ENCODE peak calls at places on chromosome 6, in four cellular contexts. B is C1 segment of cervical spinal cord; Y is myocyte; W is stimulated activated CD8-positive, alpha-beta memory T cell treated with anti-CD3 and anti-CD28 coated beads, Interleukin-12 subunit alpha, Interleukin-12 subunit beta, amount 100 ng/mL, for 1 hour. X is an unnamed sample.

GRCh38 chr6:163841326-163841725 is 426.8 kb downstream of the QKI start:
- DNase-seq in B (no peak), Y (no peak), W (no peak), X (no peak)

GRCh38 chr6:4297348-4297747 is 162.0 kb upstream of the ECI2 start:
- DNase-seq in B (no peak), Y (peak; percentile 60), W (no peak), X (no peak)

GRCh38 chr6:46263709-46264091 is 92.9 kb upstream of the ENPP5 start:
- DNase-seq in B (no peak), Y (peak; percentile 74), W (no peak), X (no peak)

GRCh38 chr6:11277275-11278206 is 45.1 kb upstream of the NEDD9 start:
- DNase-seq in B (no peak), Y (peak; percentile 38), W (no peak), X (no peak)

GRCh38 chr6:24489881-24490280 is 503 bp upstream of the GPLD1 start:
- DNase-seq in B (no peak), Y (no peak), W (no peak), X (no peak)

GRCh38 chr6:21728141-21728540 is 134.6 kb downstream of the SOX4 start:
- DNase-seq in B (no peak), Y (no peak), W (no peak), X (no peak)

GRCh38 chr6:152356659-152357058 is 280.5 kb downstream of the SYNE1 start:
- DNase-seq in B (no peak), Y (peak; percentile 23), W (no peak), X (peak; percentile 23)

GRCh38 chr6:7148100-7148822 is 40.5 kb downstream of the RREB1 start:
- DNase-seq in B (no peak), Y (no peak), W (no peak), X (no peak)

GRCh38 chr6:156013155-156013554 is 557.5 kb upstream of the NOX3 start:
- DNase-seq in B (no peak), Y (no peak), W (no peak), X (no peak)

GRCh38 chr6:170177383-170178265 is 113.3 kb downstream of the DLL1 start:
- DNase-seq in B (no peak), Y (no peak), W (no peak), X (no peak)

GRCh38 chr6:41100871-41101287 is 28.1 kb downstream of the NFYA start:
- DNase-seq in B (no peak), Y (no peak), W (no peak), X (no peak)

GRCh38 chr6:19354181-19354580 is 483.0 kb upstream of the ID4 start:
- DNase-seq in B (no peak), Y (no peak), W (no peak), X (no peak)

GRCh38 chr6:107491791-107492674 is 2.1 kb downstream of the SOBP start:
- DNase-seq in B (peak; percentile 42), Y (peak; percentile 52), W (no peak), X (peak; percentile 66)

GRCh38 chr6:119830494-119831295 is 481.1 kb upstream of the MAN1A1 start:
- DNase-seq in B (no peak), Y (no peak), W (no peak), X (no peak)

GRCh38 chr6:129370268-129370916 is 339.6 kb downstream of the ARHGAP18 start:
- DNase-seq in B (no peak), Y (peak; percentile 63), W (peak; percentile 28), X (peak; percentile 15)

GRCh38 chr6:43647613-43648012 is 2.8 kb downstream of the RSPH9 start:
- DNase-seq in B (no peak), Y (no peak), W (no peak), X (no peak)

GRCh38 chr6:41815587-41815986 is 28.1 kb downstream of the TOMM6 start:
- DNase-seq in B (no peak), Y (no peak), W (no peak), X (no peak)

GRCh38 chr6:7262037-7262461 is 51.0 kb downstream of the SSR1 start:
- DNase-seq in B (no peak), Y (peak; percentile 88), W (no peak), X (no peak)

GRCh38 chr6:74671558-74672025 is 534.3 kb downstream of the COL12A1 start:
- DNase-seq in B (no peak), Y (peak; percentile 78), W (no peak), X (no peak)

GRCh38 chr6:130409394-130410095 is 43.7 kb downstream of the TMEM200A start:
- DNase-seq in B (no peak), Y (no peak), W (no peak), X (no peak)

X was measured in hippocampal formation.